ENCODE peak calls at places on chromosomes 4 and X, in ten cellular contexts. O is left ventricle myocardium inferior, M is testis, Y is pancreas, K is PC-3, G is astrocyte, D is psoas muscle, R is H1, T is heart right ventricle, X is OCI-LY7. V is an unnamed sample.

GRCh38 chrX:94058728-94059382 is 384.8 kb downstream of the FAM133A start:
- DNase-seq in O (no peak), M (peak), Y (peak), K (peak), G (no peak), D (no peak), R (no peak), T (peak), X (peak), V (no peak)

GRCh38 chrX:122625821-122626220 is 558.3 kb upstream of the GRIA3 start:
- DNase-seq in O (no peak), M (no peak), Y (no peak), K (peak), G (peak), D (no peak), R (no peak), T (no peak), X (no peak), V (no peak)

GRCh38 chr4:30630431-30630830 is 89.7 kb upstream of the PCDH7 start:
- DNase-seq in O (no peak), M (no peak), Y (no peak), K (peak), G (no peak), D (no peak), R (no peak), T (no peak), X (no peak), V (no peak)

GRCh38 chr4:2183394-2183793 is 58.5 kb downstream of the HAUS3 start:
- DNase-seq in O (no peak), M (no peak), Y (no peak), K (no peak), G (no peak), D (no peak), R (no peak), T (no peak), X (no peak), V (no peak)

GRCh38 chr4:104826171-104826570 is 320.5 kb upstream of the TET2 start:
- DNase-seq in O (no peak), M (no peak), Y (no peak), K (peak), G (no peak), D (no peak), R (no peak), T (no peak), X (no peak), V (no peak)

GRCh38 chrX:13373807-13374187 is 53.9 kb upstream of the ATXN3L start:
- DNase-seq in O (no peak), M (no peak), Y (no peak), K (no peak), G (peak), D (no peak), R (no peak), T (peak), X (no peak), V (no peak)

GRCh38 chr4:139054791-139055376 is 39.3 kb downstream of the NOCT start:
- DNase-seq in O (no peak), M (no peak), Y (no peak), K (peak), G (peak), D (no peak), R (no peak), T (no peak), X (no peak), V (no peak)

GRCh38 chr4:38130884-38131283 is 170.7 kb downstream of the PTTG2 start:
- DNase-seq in O (no peak), M (no peak), Y (no peak), K (no peak), G (no peak), D (no peak), R (no peak), T (no peak), X (no peak), V (no peak)

GRCh38 chrX:54087661-54088060 is 43.4 kb upstream of the PHF8 start:
- DNase-seq in O (no peak), M (no peak), Y (no peak), K (no peak), G (no peak), D (no peak), R (no peak), T (no peak), X (no peak), V (no peak)

GRCh38 chrX:57156397-57157049 is 19.3 kb upstream of the SPIN2A start:
- DNase-seq in O (no peak), M (peak), Y (no peak), K (peak), G (peak), D (no peak), R (peak), T (peak), X (peak), V (peak)

GRCh38 chr4:124636793-124637192 is 75.7 kb downstream of the ANKRD50 start:
- DNase-seq in O (no peak), M (no peak), Y (no peak), K (no peak), G (peak), D (no peak), R (no peak), T (no peak), X (no peak), V (no peak)

GRCh38 chrX:108139303-108139702 is 47.7 kb downstream of the ATG4A start:
- DNase-seq in O (no peak), M (no peak), Y (no peak), K (peak), G (no peak), D (no peak), R (no peak), T (no peak), X (peak), V (no peak)

GRCh38 chr4:38782452-38783108 is at the start of gene TLR10:
- DNase-seq in O (no peak), M (peak), Y (peak), K (peak), G (peak), D (no peak), R (no peak), T (peak), X (peak), V (peak)

GRCh38 chr4:78059524-78059889 is 2.4 kb downstream of the FRAS1 start:
- DNase-seq in O (peak), M (peak), Y (peak), K (peak), G (peak), D (peak), R (peak), T (peak), X (peak), V (no peak)

GRCh38 chrX:662126-662525 is 31.5 kb downstream of the SHOX start:
- DNase-seq in O (no peak), M (no peak), Y (no peak), K (no peak), G (no peak), D (no peak), R (no peak), T (no peak), X (no peak), V (no peak)

GRCh38 chr4:14529653-14530052 is 472.6 kb upstream of the CPEB2 start:
- DNase-seq in O (no peak), M (no peak), Y (no peak), K (peak), G (no peak), D (no peak), R (peak), T (no peak), X (no peak), V (no peak)

GRCh38 chr4:30543057-30543456 is 177.1 kb upstream of the PCDH7 start:
- DNase-seq in O (no peak), M (no peak), Y (no peak), K (no peak), G (no peak), D (no peak), R (no peak), T (no peak), X (no peak), V (no peak)

GRCh38 chrX:14920196-14920595 is 47.0 kb downstream of the MOSPD2 start:
- DNase-seq in O (no peak), M (no peak), Y (no peak), K (no peak), G (peak), D (no peak), R (no peak), T (no peak), X (no peak), V (no peak)

GRCh38 chr4:126647756-126648396 is 984.9 kb upstream of the INTU start:
- DNase-seq in O (no peak), M (no peak), Y (no peak), K (no peak), G (peak), D (no peak), R (no peak), T (no peak), X (no peak), V (no peak)

DNA sequence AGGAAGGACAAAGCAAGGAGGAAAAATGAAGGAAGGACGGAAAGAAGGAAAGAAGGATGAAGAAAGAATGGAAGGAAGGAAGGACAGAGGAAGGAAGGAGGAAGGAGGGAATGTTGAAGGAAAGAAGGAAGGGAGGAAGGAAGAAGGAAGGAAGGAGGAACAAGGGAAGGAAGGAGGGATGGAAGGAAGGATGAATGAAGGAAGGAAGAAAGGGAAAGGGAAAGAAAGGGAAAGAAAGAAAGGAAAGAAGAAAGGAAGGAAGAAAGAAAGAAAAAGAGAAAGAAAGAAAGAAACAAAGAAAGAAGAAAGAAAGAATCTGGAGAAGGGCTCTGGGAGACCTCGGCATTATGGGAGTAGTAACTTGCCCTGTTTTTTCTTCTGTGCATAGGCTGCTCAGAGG is 70.8 kb upstream of the SHISA3 start:
- DNase-seq in O (no peak), M (no peak), Y (no peak), K (no peak), G (no peak), D (no peak), R (no peak), T (no peak), X (no peak), V (no peak)
- H3K27ac ChIP-seq in O (no peak), M (no peak), Y (no peak), K (no peak), G (no peak), D (no peak), R (no peak), T (no peak), X (no peak), V (no peak)

DNA sequence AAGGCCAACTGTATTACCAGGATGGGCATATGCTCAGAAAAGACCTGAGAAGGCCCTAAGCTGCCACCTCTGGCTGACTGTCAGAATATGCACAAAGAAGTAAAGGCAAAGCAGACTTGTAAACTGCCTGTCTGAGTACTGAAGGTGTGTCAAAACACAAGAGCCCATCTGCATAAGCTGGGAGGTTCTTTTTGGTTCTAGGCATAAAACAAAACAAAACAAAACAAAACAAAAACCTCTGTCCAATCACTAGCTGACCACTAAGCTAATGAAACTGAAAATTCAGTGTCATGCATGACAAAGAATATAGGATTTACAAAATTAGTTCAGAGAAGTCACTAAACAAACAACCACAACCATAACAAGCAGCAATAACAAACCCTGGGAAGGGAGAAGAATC is 20.6 kb downstream of the SH3D19 start:
- DNase-seq in O (no peak), M (no peak), Y (no peak), K (peak), G (no peak), D (no peak), R (no peak), T (no peak), X (no peak), V (no peak)
- TF ChIP-seq CTCF in O (no peak), M (no peak), Y (no peak), K (no peak), G (no peak), D (no peak), R (no peak), T (no peak), X (no peak), V (no peak)

GRCh38 chr4:61445374-61446063 is 245.4 kb downstream of the ADGRL3 start:
- DNase-seq in O (no peak), M (no peak), Y (no peak), K (no peak), G (no peak), D (no peak), R (no peak), T (no peak), X (no peak), V (no peak)
- H3K27ac ChIP-seq in O (no peak), M (no peak), Y (no peak), K (no peak), G (no peak), D (no peak), R (no peak), T (no peak), X (no peak), V (no peak)

GRCh38 chr4:181566490-181566889 is 676.7 kb upstream of the TENM3 start:
- DNase-seq in O (peak), M (no peak), Y (no peak), K (no peak), G (peak), D (no peak), R (no peak), T (peak), X (no peak), V (no peak)

GRCh38 chr4:181564616-181565015 is 678.6 kb upstream of the TENM3 start:
- DNase-seq in O (no peak), M (no peak), Y (no peak), K (no peak), G (peak), D (no peak), R (no peak), T (no peak), X (no peak), V (no peak)

GRCh38 chr4:181569553-181569952 is 673.6 kb upstream of the TENM3 start:
- DNase-seq in O (no peak), M (no peak), Y (no peak), K (peak), G (peak), D (no peak), R (no peak), T (no peak), X (peak), V (no peak)
- TF ChIP-seq CTCF in O (peak), M (peak), Y (peak), K (peak), G (peak), D (peak), R (peak), T (peak), X (peak), V (peak)

V was measured in dorsolateral prefrontal cortex.